ENCODE peak calls at places on chromosomes 4 and X, in ten cellular contexts. L is heart left ventricle; T is HCEC 1CT; H is cardiac muscle cell; B is foreskin melanocyte; S is NCI-H1092; O is CD8-positive, alpha-beta memory T cell; V is stimulated activated CD8-positive, alpha-beta memory T cell treated with anti-CD3 and anti-CD28 coated beads, Interleukin-2, amount 100 ng/mL, for 48 hours; J is GM10248; K is CD4-positive, alpha-beta T cell. I is an unnamed sample.
A peak's percentile ranks its signal among the peaks of the same experiment; 100 is the strongest.

GRCh38 chrX:46653482-46653881 is 79.9 kb downstream of the CHST7 start:
- DNase-seq in L (no peak), T (no peak), H (peak; percentile 21), B (no peak), S (no peak), O (no peak), V (no peak), J (no peak), K (no peak), I (no peak)

GRCh38 chr4:83852085-83852451 is 316.2 kb downstream of the GPAT3 start:
- DNase-seq in L (no peak), T (peak; percentile 68), H (peak; percentile 6), B (no peak), S (no peak), O (no peak), V (no peak), J (no peak), K (no peak), I (no peak)

GRCh38 chr4:121791481-121791880 is 9.6 kb upstream of the EXOSC9 start:
- DNase-seq in L (no peak), T (peak; percentile 13), H (peak; percentile 41), B (no peak), S (no peak), O (no peak), V (no peak), J (no peak), K (no peak), I (no peak)

GRCh38 chrX:130715299-130715698 is 187.7 kb downstream of the ENOX2 start:
- DNase-seq in L (no peak), T (peak; percentile 1), H (peak; percentile 63), B (no peak), S (no peak), O (no peak), V (no peak), J (no peak), K (no peak), I (no peak)

GRCh38 chrX:119729408-119730201 is 28.8 kb upstream of the SOWAHD start:
- DNase-seq in L (peak; percentile 39), T (peak; percentile 62), H (peak; percentile 80), B (no peak), S (peak; percentile 7), O (peak; percentile 61), V (peak; percentile 39), J (peak; percentile 59), K (peak; percentile 61), I (peak; percentile 50)

GRCh38 chr4:53919605-53920004 is 144.8 kb downstream of the CHIC2 start:
- DNase-seq in L (no peak), T (no peak), H (no peak), B (no peak), S (no peak), O (no peak), V (no peak), J (no peak), K (no peak), I (no peak)

GRCh38 chrX:21176927-21177571 is 197.2 kb upstream of the CNKSR2 start:
- DNase-seq in L (no peak), T (no peak), H (no peak), B (no peak), S (peak; percentile 82), O (no peak), V (no peak), J (no peak), K (no peak), I (no peak)

GRCh38 chrX:82058728-82059127 is 856.8 kb downstream of the SH3BGRL start:
- DNase-seq in L (no peak), T (no peak), H (no peak), B (no peak), S (no peak), O (no peak), V (no peak), J (no peak), K (no peak), I (no peak)

GRCh38 chrX:97672138-97672537 is 788.4 kb downstream of the RPA4 start:
- DNase-seq in L (no peak), T (no peak), H (no peak), B (no peak), S (peak; percentile 49), O (no peak), V (no peak), J (no peak), K (no peak), I (no peak)

GRCh38 chr4:54661156-54661555 is 3.4 kb downstream of the KIT start:
- DNase-seq in L (no peak), T (peak; percentile 16), H (peak; percentile 57), B (peak; percentile 93), S (no peak), O (no peak), V (no peak), J (no peak), K (no peak), I (no peak)

GRCh38 chr4:128916832-128917231 is 107.3 kb downstream of the JADE1 start:
- DNase-seq in L (peak; percentile 21), T (no peak), H (no peak), B (no peak), S (no peak), O (no peak), V (no peak), J (peak; percentile 19), K (no peak), I (no peak)

GRCh38 chr4:170005472-170005871 is 20.7 kb downstream of the MFAP3L start:
- DNase-seq in L (no peak), T (no peak), H (no peak), B (peak; percentile 24), S (peak; percentile 79), O (no peak), V (no peak), J (no peak), K (no peak), I (no peak)

GRCh38 chr4:176794151-176794550 is 1.4 kb upstream of the VEGFC start:
- DNase-seq in L (no peak), T (peak; percentile 91), H (peak; percentile 79), B (peak; percentile 75), S (no peak), O (no peak), V (no peak), J (no peak), K (no peak), I (no peak)

GRCh38 chr4:43682551-43682950 is 766.1 kb downstream of the KCTD8 start:
- DNase-seq in L (no peak), T (no peak), H (no peak), B (no peak), S (no peak), O (no peak), V (no peak), J (no peak), K (no peak), I (no peak)

I was measured in left ventricle myocardium superior.